ENCODE peak calls at places on chromosomes 5 and 9, in six cellular contexts. H is IMR-90, O is keratinocyte, G is GM23248, Z is GM12878, F is K562. C is an unnamed sample. For H3K4me1, the result is how much of the 10 kb centered on the place peaks cover.

GRCh38 chr5:78429332-78429849 is 69.0 kb downstream of the SCAMP1 start:
- DNase-seq in F (no peak), H (no peak), Z (no peak), G (no peak), O (no peak), C (no peak)

GRCh38 chr5:79771387-79771786 is 81.8 kb downstream of the CMYA5 start:
- DNase-seq in O (no peak), F (no peak), G (peak), Z (no peak), H (peak), C (no peak)

GRCh38 chr9:86723351-86723750 is 224.0 kb downstream of the GAS1 start:
- DNase-seq in Z (no peak), H (no peak), O (no peak), F (no peak), G (no peak), C (no peak)

GRCh38 chr5:138233280-138233679 is 20.2 kb upstream of the CDC23 start:
- DNase-seq in G (no peak), Z (no peak), O (no peak), H (no peak), F (no peak), C (no peak)

GRCh38 chr5:86968311-86968753 is 299.4 kb upstream of the RASA1 start:
- DNase-seq in O (no peak), G (peak), Z (no peak), H (peak), F (peak), C (peak)

GRCh38 chr5:73605223-73606087 is 20.5 kb upstream of the ARHGEF28 start:
- DNase-seq in G (peak), F (peak), O (peak), Z (no peak), H (peak), C (no peak)

GRCh38 chr5:81268797-81269196 is 32.6 kb upstream of the ZCCHC9 start:
- DNase-seq in H (peak), F (no peak), Z (no peak), G (peak), O (no peak), C (no peak)

GRCh38 chr5:180142008-180142803 is 66.8 kb downstream of the RASGEF1C start:
- DNase-seq in O (no peak), H (no peak), G (no peak), Z (no peak), F (no peak), C (peak)

GRCh38 chr9:129489838-129490582 is 130.9 kb downstream of the C9orf50 start:
- DNase-seq in Z (no peak), O (no peak), F (peak), H (peak), G (peak), C (no peak)

GRCh38 chr5:175381116-175381515 is 62.9 kb downstream of the DRD1 start:
- DNase-seq in F (no peak), Z (no peak), O (no peak), H (no peak), G (no peak), C (no peak)

GRCh38 chr9:117535439-117535838 is 120.6 kb upstream of the ASTN2 start:
- DNase-seq in O (no peak), G (no peak), F (no peak), Z (no peak), H (no peak), C (no peak)

DNA sequence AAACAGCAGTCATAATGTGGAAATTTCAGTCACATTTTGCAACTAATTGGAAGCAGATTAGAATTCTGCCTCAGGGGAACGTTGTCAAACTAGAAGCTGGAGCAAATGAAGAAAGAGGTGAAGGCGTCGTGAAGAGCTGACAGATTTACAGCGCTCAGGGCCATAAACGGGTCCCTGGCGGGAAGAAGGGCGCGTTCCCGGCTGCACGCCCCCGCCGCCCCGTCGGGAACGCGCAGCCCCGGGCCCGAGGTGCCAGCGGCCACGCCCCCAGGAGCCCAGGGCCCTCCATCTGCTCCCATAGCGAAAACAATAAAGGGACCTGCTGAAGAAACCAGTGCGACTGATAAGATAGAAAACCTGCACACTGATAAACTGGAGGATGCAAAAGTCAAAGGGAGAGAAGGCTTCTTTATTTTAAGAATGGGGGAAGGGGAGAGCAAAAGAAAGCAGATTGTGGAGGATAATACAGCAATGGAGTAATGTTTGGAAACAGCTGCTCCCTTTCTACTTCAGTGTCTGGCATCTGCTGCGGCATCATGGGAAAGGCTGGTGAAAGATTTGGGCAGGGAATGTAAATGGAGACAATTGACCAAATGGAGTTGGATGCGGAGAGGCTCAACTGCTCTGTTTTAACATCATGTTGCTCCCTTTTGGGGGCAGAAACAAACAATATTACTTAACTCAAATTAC is 11.1 kb downstream of the ZNF608 start:
- DNase-seq in O (no peak), Z (no peak), F (peak), G (peak), H (no peak), C (no peak)
- H3K4me1 ChIP-seq in O (under half), Z (under half), F (under half), G (under half), H (under half), C (half or more)

GRCh38 chr9:135700525-135700924 is 1.2 kb upstream of the SOHLH1 start:
- DNase-seq in H (no peak), O (no peak), F (no peak), Z (no peak), G (no peak), C (no peak)

GRCh38 chr9:135703726-135704125 is 1.7 kb downstream of the KCNT1 start:
- DNase-seq in G (peak), O (no peak), H (no peak), Z (no peak), F (no peak), C (no peak)

GRCh38 chr9:135702002-135702721 is at the start of gene KCNT1:
- DNase-seq in Z (no peak), O (peak), G (peak), H (peak), F (peak), C (peak)

GRCh38 chr9:135699440-135699839 is at the start of gene SOHLH1:
- DNase-seq in F (no peak), O (no peak), Z (no peak), H (no peak), G (no peak), C (no peak)

GRCh38 chr9:135701067-135701967 is 668 bp upstream of the KCNT1 start:
- DNase-seq in Z (no peak), G (peak), F (no peak), O (no peak), H (no peak), C (no peak)
- H2AFZ ChIP-seq in Z (no peak), G (no peak), F (no peak), O (no peak), H (peak), C (no peak)

GRCh38 chr5:57176350-57176857 is 2.5 kb downstream of the GPBP1 start:
- DNase-seq in O (no peak), Z (no peak), F (no peak), H (peak), G (peak), C (no peak)

GRCh38 chr5:57175586-57175985 is 1.7 kb downstream of the GPBP1 start:
- DNase-seq in H (no peak), O (no peak), F (peak), G (peak), Z (no peak), C (peak)

GRCh38 chr5:57174850-57175525 is 1.1 kb downstream of the GPBP1 start:
- DNase-seq in G (peak), H (no peak), O (no peak), F (peak), Z (no peak), C (peak)

GRCh38 chr5:57179262-57179960 is 5.6 kb downstream of the GPBP1 start:
- DNase-seq in F (peak), H (no peak), O (no peak), Z (no peak), G (peak), C (no peak)

DNA sequence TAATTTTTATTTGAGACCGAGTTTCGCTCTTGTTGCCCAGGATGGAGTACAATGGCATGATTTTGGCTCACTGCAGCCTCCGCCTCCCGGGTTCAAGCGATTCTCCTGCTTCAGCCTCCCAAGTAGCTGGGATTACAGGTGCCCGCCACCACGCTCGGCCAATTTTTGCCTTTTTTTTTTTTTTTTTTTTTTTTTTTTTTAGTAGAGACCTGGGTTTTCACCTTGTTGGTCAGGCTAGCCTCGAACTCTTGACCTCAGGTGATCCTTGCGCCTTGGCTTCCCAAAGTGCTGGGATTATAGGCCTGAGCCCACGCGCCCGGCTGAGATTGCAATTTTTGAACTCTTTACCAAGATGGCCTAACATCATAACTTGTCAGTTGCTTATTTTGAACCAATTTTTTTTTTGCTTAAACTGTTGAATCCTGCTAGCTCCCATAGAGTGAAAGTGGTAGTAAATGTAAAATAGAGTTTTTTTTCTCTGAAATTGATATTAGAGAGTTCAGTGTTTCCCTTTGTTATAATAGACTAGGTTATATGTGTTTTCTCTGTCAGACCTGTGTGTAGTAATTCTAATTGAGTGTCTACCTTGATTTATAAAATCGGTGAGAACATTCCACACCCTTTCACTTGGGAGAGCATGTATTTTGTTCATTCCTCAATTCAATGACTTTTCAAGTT is 3.8 kb downstream of the GPBP1 start:
- DNase-seq in H (no peak), O (no peak), G (no peak), F (peak), Z (no peak), C (no peak)
- H3K9ac ChIP-seq in H (no peak), O (peak), G (peak), F (peak), Z (peak), C (peak)

DNA sequence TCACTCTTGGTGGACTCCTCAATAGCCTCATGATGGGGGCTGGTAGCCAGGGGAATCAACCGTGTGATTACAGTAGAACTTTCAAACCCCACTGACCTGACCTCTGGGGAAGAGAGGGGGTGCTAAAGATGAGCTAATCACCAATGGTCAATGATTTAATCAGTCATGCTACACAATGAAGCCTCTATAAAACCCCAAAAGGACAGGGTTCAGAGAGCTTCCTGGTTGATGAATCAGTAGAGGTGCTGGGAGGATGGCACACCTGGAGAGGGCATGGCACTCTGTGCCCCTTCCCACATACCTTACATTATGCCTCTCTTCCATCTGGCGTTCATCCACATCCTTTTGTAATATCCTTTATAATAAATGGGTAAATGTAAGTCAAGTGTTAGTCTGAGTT is 8.9 kb upstream of the SH3TC2 start:
- DNase-seq in O (no peak), F (no peak), Z (no peak), G (no peak), H (no peak), C (no peak)
- H3K4me1 ChIP-seq in O (under half), F (under half), Z (under half), G (under half), H (under half), C (under half)

GRCh38 chr5:145906401-145906800 is 30.0 kb upstream of the SH3RF2 start:
- DNase-seq in Z (no peak), O (no peak), H (no peak), G (no peak), F (no peak), C (peak)

GRCh38 chr5:145912019-145912418 is 24.4 kb upstream of the SH3RF2 start:
- DNase-seq in O (no peak), G (no peak), F (no peak), H (no peak), Z (no peak), C (no peak)

GRCh38 chr5:145904743-145905142 is 31.6 kb upstream of the SH3RF2 start:
- DNase-seq in Z (no peak), H (no peak), F (no peak), O (no peak), G (no peak), C (peak)

GRCh38 chr5:145911164-145911563 is 25.2 kb upstream of the SH3RF2 start:
- DNase-seq in O (no peak), F (no peak), Z (no peak), H (no peak), G (no peak), C (no peak)

DNA sequence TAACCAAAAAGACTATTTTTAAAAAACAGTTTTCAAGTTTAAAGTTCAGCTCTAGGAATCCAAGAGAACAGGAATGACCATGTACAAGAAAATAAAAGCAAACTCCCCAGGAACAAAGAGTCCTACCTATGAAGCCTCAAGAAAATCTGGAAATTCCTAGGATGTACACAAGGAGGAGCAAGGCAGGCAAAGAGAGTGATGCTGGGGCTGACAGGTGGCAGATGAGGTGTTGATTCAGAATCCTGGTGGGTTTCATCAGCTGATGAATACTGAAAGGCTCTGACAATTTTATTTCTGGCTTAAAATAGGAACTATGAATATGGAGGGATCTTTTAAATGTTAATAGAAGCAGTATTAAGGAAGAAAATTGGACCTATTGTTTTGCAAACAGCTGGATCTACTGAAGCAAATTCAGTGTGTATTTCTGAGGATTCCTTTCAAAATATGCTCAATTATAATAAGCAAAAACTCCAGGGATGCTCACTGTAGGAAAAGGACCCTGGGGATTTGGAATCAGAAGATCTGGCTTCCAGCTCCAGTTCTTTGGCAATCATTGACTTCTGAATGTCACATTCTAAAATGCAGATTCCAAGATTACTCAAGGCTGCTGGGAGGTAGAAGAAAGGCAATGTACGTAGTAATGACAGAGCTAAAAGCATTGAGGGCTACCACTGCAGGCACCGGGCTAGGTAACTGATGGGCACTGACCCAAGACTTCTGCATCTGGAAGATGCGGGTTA is 28.0 kb upstream of the SH3RF2 start:
- DNase-seq in H (no peak), G (no peak), Z (no peak), O (no peak), F (no peak), C (no peak)
- H2AFZ ChIP-seq in H (no peak), G (no peak), Z (no peak), O (no peak), F (no peak), C (no peak)

DNA sequence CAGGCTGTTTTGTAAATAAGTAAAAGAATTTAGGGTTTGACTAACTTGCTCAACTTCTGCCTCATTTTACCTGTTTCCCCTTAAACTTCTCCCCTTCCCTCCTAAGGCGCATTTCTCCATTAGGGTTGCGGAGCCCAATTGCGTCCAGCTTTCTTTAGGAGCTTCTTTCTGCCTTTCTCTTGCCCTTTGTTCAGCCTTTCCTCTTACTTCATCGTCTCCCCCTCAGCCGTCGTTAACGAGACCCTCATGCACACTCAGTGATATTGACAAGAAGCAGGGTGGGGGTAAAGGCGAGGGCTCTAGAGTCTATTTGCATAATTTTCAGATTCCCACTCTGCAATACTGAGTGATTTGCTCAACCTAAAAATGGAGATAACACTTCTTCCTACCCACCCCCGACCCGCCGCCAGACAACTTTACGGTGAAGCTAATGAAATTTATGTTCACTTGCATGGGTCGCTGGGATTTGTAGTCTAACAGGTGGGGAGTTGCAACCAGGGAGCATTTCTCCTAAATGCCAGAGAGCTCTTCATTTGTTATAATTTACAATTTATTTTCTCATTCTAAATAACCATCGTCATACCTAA is 1.3 kb upstream of the TBC1D2 start:
- DNase-seq in G (peak), H (no peak), Z (no peak), F (peak), O (no peak), C (peak)
- H3K9ac ChIP-seq in G (peak), H (peak), Z (peak), F (peak), O (peak), C (peak)

GRCh38 chr9:109331353-109331752 is 10.5 kb upstream of the EPB41L4B start:
- DNase-seq in G (peak), O (no peak), F (no peak), Z (no peak), H (no peak), C (no peak)
- H3K4me1 ChIP-seq in G (under half), O (under half), F (under half), Z (under half), H (under half), C (under half)

DNA sequence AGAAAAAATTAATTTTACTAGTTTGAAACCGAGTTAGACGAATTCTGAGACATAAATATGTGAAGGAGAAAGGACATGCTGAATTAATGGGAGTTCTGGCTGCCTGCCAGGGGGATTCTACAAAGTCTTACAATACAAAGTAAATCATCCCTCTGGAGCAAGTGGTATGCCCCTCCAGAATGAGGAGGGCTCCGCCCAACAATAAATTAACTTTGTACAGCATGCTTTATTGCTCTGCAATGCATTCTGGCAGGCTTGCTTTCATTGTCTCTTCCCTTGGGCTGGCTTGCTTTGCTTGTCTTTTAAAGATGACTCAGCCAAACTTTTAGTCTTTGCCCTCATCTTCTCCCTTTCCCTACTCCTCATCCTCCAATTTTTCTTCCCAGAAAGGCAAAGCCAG is 11.7 kb upstream of the PCDHB1 start:
- DNase-seq in H (no peak), G (no peak), F (no peak), Z (no peak), O (no peak), C (no peak)
- H2AFZ ChIP-seq in H (no peak), G (no peak), F (no peak), Z (no peak), O (no peak), C (no peak)

C was measured in Karpas-422.